ENCODE peak calls at places on chromosomes 6 and 20, in four cellular contexts. One of them, this sample, is unnamed.

GRCh38 chr20:50789968-50790650 is 4.8 kb upstream of the BCAS4 start:
- DNase-seq in GM12878: no peak
- DNase-seq in K562: no peak
- DNase-seq in HepG2: no peak
- DNase-seq in this sample: no peak

GRCh38 chr6:80541186-80541585 is 434.7 kb downstream of the BCKDHB start:
- DNase-seq in HepG2: no peak
- DNase-seq in GM12878: no peak
- DNase-seq in K562: no peak
- DNase-seq in this sample: no peak

GRCh38 chr20:62480318-62480717 is 4.5 kb upstream of the GATA5 start:
- DNase-seq in GM12878: no peak
- DNase-seq in K562: no peak
- DNase-seq in HepG2: no peak
- DNase-seq in this sample: no peak

GRCh38 chr6:142851601-142852000 is 93.4 kb downstream of the HIVEP2 start:
- DNase-seq in K562: no peak
- DNase-seq in GM12878: peak
- DNase-seq in HepG2: no peak
- DNase-seq in this sample: no peak

GRCh38 chr6:122736606-122737005 is 42.9 kb upstream of the FABP7 start:
- DNase-seq in GM12878: no peak
- DNase-seq in HepG2: no peak
- DNase-seq in K562: no peak
- DNase-seq in this sample: no peak

GRCh38 chr20:63272105-63273078 is at the start of gene ARFGAP1:
- DNase-seq in HepG2: peak
- DNase-seq in GM12878: peak
- DNase-seq in K562: peak
- DNase-seq in this sample: peak

GRCh38 chr6:42532038-42532669 is 31.7 kb upstream of the UBR2 start:
- DNase-seq in K562: peak
- DNase-seq in HepG2: peak
- DNase-seq in GM12878: no peak
- DNase-seq in this sample: peak

GRCh38 chr6:74451953-74452352 is 753.9 kb downstream of the COL12A1 start:
- DNase-seq in K562: no peak
- DNase-seq in GM12878: no peak
- DNase-seq in HepG2: no peak
- DNase-seq in this sample: no peak

GRCh38 chr6:73079611-73079955 is 145.7 kb downstream of the KHDC1L start:
- DNase-seq in GM12878: no peak
- DNase-seq in K562: no peak
- DNase-seq in HepG2: no peak
- DNase-seq in this sample: no peak

GRCh38 chr6:116410945-116411623 is 40.3 kb downstream of the DSE start:
- DNase-seq in K562: no peak
- DNase-seq in GM12878: no peak
- DNase-seq in HepG2: no peak
- DNase-seq in this sample: no peak

GRCh38 chr6:169073311-169073710 is 180.3 kb downstream of the THBS2 start:
- DNase-seq in K562: no peak
- DNase-seq in GM12878: no peak
- DNase-seq in HepG2: no peak
- DNase-seq in this sample: no peak

GRCh38 chr6:25138697-25139051 is 140.5 kb upstream of the CARMIL1 start:
- DNase-seq in K562: no peak
- DNase-seq in HepG2: no peak
- DNase-seq in GM12878: no peak
- DNase-seq in this sample: no peak

GRCh38 chr20:12598894-12599293 is 409.9 kb upstream of the SPTLC3 start:
- DNase-seq in GM12878: no peak
- DNase-seq in HepG2: no peak
- DNase-seq in K562: no peak
- DNase-seq in this sample: no peak

GRCh38 chr6:93784794-93785757 is 365.7 kb upstream of the EPHA7 start:
- DNase-seq in K562: no peak
- DNase-seq in GM12878: no peak
- DNase-seq in HepG2: no peak
- DNase-seq in this sample: no peak

GRCh38 chr6:112939543-112939942 is 592.4 kb downstream of the RFPL4B start:
- DNase-seq in HepG2: no peak
- DNase-seq in GM12878: no peak
- DNase-seq in K562: no peak
- DNase-seq in this sample: no peak

GRCh38 chr20:61896058-61896961 is 169.4 kb downstream of the TAF4 start:
- DNase-seq in HepG2: peak
- DNase-seq in GM12878: no peak
- DNase-seq in K562: peak
- DNase-seq in this sample: peak

GRCh38 chr20:24683676-24684075 is 214.2 kb downstream of the SYNDIG1 start:
- DNase-seq in GM12878: no peak
- DNase-seq in HepG2: no peak
- DNase-seq in K562: no peak
- DNase-seq in this sample: no peak

GRCh38 chr6:12233693-12234551 is 56.2 kb upstream of the EDN1 start:
- DNase-seq in GM12878: peak
- DNase-seq in HepG2: peak
- DNase-seq in K562: peak
- DNase-seq in this sample: peak

DNA sequence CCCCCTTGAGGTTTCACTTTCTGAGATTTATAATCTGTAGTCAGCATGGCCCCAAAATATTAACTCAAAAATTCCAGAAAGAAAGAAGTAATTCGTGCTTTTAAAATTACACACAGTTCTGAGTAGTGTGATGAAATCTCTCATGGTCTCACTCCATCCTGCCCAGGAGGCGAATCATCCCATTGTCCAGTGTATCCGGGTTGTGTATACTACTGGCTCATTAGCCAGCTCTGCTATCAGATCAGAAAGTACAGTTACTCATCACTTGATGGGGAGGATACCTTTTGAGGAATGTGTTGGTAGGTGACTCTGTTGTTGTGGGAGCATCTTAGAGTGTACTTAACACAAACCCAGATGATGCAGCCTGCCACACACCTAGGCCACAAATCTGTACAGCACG is 65.2 kb downstream of the CDC5L start:
- DNase-seq in GM12878: no peak
- DNase-seq in HepG2: peak
- DNase-seq in K562: no peak
- DNase-seq in this sample: no peak
- TF ChIP-seq FOXK2 in GM12878: no peak
- TF ChIP-seq FOXK2 in HepG2: no peak
- TF ChIP-seq FOXK2 in K562: no peak
- TF ChIP-seq FOXK2 in this sample: no peak

GRCh38 chr6:105968230-105968954 is 117.7 kb upstream of the PRDM1 start:
- DNase-seq in K562: no peak
- DNase-seq in HepG2: peak
- DNase-seq in GM12878: no peak
- DNase-seq in this sample: no peak
- TF ChIP-seq FOXK2 in K562: no peak
- TF ChIP-seq FOXK2 in HepG2: no peak
- TF ChIP-seq FOXK2 in GM12878: no peak
- TF ChIP-seq FOXK2 in this sample: no peak

GRCh38 chr6:108559097-108559883 is 1.4 kb upstream of the FOXO3 start:
- DNase-seq in GM12878: no peak
- DNase-seq in K562: peak
- DNase-seq in HepG2: peak
- DNase-seq in this sample: peak

GRCh38 chr6:108558372-108559096 is 2.2 kb upstream of the FOXO3 start:
- DNase-seq in K562: peak
- DNase-seq in GM12878: peak
- DNase-seq in HepG2: peak
- DNase-seq in this sample: peak

GRCh38 chr6:108561742-108562502 is 1.2 kb downstream of the FOXO3 start:
- DNase-seq in GM12878: no peak
- DNase-seq in K562: no peak
- DNase-seq in HepG2: peak
- DNase-seq in this sample: no peak

GRCh38 chr6:108560463-108561308 is at the start of gene FOXO3:
- DNase-seq in GM12878: no peak
- DNase-seq in K562: peak
- DNase-seq in HepG2: peak
- DNase-seq in this sample: peak

DNA sequence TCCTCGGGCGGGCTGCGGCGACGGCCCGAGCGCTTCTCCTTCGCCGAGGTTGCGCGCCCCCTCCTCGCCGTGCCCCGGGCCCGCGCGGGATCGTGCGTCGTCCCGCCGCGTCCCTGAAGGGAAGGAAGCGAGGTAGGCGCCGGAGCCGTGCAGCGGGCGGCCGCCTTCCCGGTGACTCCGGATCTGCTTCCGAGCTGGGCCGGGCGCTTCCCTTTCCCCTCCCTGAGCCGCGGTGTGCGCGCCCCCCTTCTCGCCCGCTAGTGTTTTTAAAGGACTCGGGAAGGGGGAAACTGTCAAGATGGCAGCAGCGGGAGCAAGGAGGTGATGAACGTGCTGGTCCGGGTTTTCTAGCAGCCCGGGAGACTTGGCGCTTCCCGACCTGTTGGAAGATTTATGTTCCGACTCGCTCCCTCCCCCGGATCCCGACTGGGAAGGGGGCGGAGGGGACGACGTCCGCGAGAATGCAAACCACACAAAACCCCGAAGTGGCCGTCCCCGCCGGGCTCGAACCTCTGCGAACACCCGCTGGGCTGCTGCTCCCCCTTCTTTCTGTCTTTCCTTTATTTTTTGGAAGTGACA is 744 bp upstream of the FOXO3 start:
- DNase-seq in K562: peak
- DNase-seq in GM12878: no peak
- DNase-seq in HepG2: peak
- DNase-seq in this sample: peak
- TF ChIP-seq FOXK2 in K562: no peak
- TF ChIP-seq FOXK2 in GM12878: no peak
- TF ChIP-seq FOXK2 in HepG2: no peak
- TF ChIP-seq FOXK2 in this sample: no peak

GRCh38 chr6:100664274-100665040 is 199.7 kb upstream of the SIM1 start:
- DNase-seq in K562: peak
- DNase-seq in GM12878: no peak
- DNase-seq in HepG2: no peak
- DNase-seq in this sample: peak
- TF ChIP-seq FOXK2 in K562: no peak
- TF ChIP-seq FOXK2 in GM12878: no peak
- TF ChIP-seq FOXK2 in HepG2: no peak
- TF ChIP-seq FOXK2 in this sample: no peak

DNA sequence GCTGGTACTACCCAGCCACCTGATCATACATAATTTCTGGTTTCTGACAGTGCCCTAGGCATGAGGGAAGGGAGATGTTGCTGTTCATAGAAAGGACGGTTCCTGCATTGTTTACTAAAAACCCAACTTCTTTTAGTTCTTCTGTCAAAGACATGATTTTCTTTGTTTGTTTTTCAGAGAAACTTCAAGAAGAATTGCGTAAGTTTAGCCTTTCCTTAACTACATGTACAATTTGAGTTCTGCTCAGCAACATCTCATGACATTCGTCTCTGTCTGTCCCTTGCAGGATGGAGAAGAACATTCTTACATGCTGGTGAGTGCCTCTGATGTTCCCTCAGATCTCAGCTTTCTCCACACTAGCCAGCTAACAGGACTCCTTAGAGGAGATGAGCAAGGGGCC is 8.0 kb downstream of the BTN2A1 start:
- DNase-seq in GM12878: no peak
- DNase-seq in K562: no peak
- DNase-seq in HepG2: no peak
- DNase-seq in this sample: no peak
- TF ChIP-seq FOXK2 in GM12878: no peak
- TF ChIP-seq FOXK2 in K562: no peak
- TF ChIP-seq FOXK2 in HepG2: no peak
- TF ChIP-seq FOXK2 in this sample: no peak

This sample was measured in HEK293T.